ENCODE peak calls at places on chromosomes 1 and 21, in four cellular contexts. S is SK-MEL-5, H is fibroblast of the conjunctiva, U is nephron progenitor cell. W is an unnamed sample.

GRCh38 chr21:42746240-42746592 is 92.8 kb downstream of the PDE9A start:
- DNase-seq in U (no peak), S (no peak), H (no peak), W (no peak)

GRCh38 chr21:34836933-34837505 is 168.2 kb downstream of the CLIC6 start:
- DNase-seq in U (no peak), H (no peak), S (no peak), W (no peak)

GRCh38 chr21:38179504-38179900 is 77.3 kb upstream of the KCNJ15 start:
- DNase-seq in H (no peak), U (no peak), S (no peak), W (no peak)

GRCh38 chr1:45395051-45395450 is 54.8 kb upstream of the MUTYH start:
- DNase-seq in S (no peak), H (no peak), U (no peak), W (no peak)

GRCh38 chr1:225253784-225254183 is 174.1 kb downstream of the LBR start:
- DNase-seq in S (no peak), U (no peak), H (no peak), W (no peak)

GRCh38 chr1:40307186-40307585 is 9.9 kb downstream of the COL9A2 start:
- DNase-seq in S (no peak), H (no peak), U (no peak), W (no peak)

GRCh38 chr1:154866995-154867795 is 2.9 kb downstream of the KCNN3 start:
- DNase-seq in S (no peak), H (peak), U (no peak), W (no peak)

GRCh38 chr1:154797175-154797574 is 72.9 kb downstream of the KCNN3 start:
- DNase-seq in S (no peak), H (no peak), U (no peak), W (no peak)

GRCh38 chr1:196678510-196678884 is 26.7 kb downstream of the CFH start:
- DNase-seq in U (no peak), S (no peak), H (peak), W (no peak)

GRCh38 chr1:202161151-202162048 is 998 bp upstream of the PTPN7 start:
- DNase-seq in S (no peak), H (no peak), U (no peak), W (no peak)

GRCh38 chr1:64323882-64324281 is 120.5 kb downstream of the UBE2U start:
- DNase-seq in U (no peak), S (no peak), H (no peak), W (no peak)

GRCh38 chr21:46151989-46152938 is 3.1 kb downstream of the FTCD start:
- DNase-seq in S (no peak), U (no peak), H (no peak), W (no peak)

GRCh38 chr1:47738560-47739182 is 258.5 kb downstream of the TRABD2B start:
- DNase-seq in U (peak), H (peak), S (peak), W (no peak)

GRCh38 chr1:79760521-79760920 is 754.0 kb upstream of the ADGRL4 start:
- DNase-seq in S (no peak), H (no peak), U (no peak), W (no peak)

GRCh38 chr1:33128781-33129180 is 47.8 kb downstream of the AZIN2 start:
- DNase-seq in U (no peak), S (no peak), H (no peak), W (no peak)

GRCh38 chr21:39121600-39122355 is 61.5 kb downstream of the PSMG1 start:
- DNase-seq in U (no peak), S (no peak), H (no peak), W (no peak)

GRCh38 chr1:54906586-54906985 is 19.6 kb upstream of the DHCR24 start:
- DNase-seq in S (no peak), H (no peak), U (no peak), W (no peak)

GRCh38 chr1:240314845-240315746 is 223.4 kb downstream of the FMN2 start:
- DNase-seq in S (no peak), H (peak), U (no peak), W (no peak)

GRCh38 chr1:73326663-73327062 is 871.3 kb downstream of the LRRIQ3 start:
- DNase-seq in S (no peak), H (no peak), U (no peak), W (no peak)

GRCh38 chr1:61851849-61852692 is 109.8 kb downstream of the PATJ start:
- DNase-seq in S (peak), U (no peak), H (peak), W (no peak)

GRCh38 chr1:48526045-48526714 is 54.2 kb upstream of the SPATA6 start:
- DNase-seq in U (no peak), H (peak), S (no peak), W (no peak)

GRCh38 chr21:34695434-34695833 is 26.6 kb downstream of the CLIC6 start:
- DNase-seq in H (no peak), U (no peak), S (no peak), W (no peak)

GRCh38 chr1:211320980-211321379 is 5.7 kb upstream of the TRAF5 start:
- DNase-seq in H (no peak), S (no peak), U (no peak), W (no peak)

GRCh38 chr1:158040323-158040722 is 46.9 kb downstream of the KIRREL1 start:
- DNase-seq in H (no peak), S (no peak), U (no peak), W (no peak)

GRCh38 chr1:244992833-244993232 is 128.5 kb upstream of the HNRNPU start:
- DNase-seq in S (no peak), U (no peak), H (no peak), W (no peak)

GRCh38 chr1:29397256-29397590 is 160.9 kb downstream of the PTPRU start:
- DNase-seq in U (no peak), S (no peak), H (no peak), W (no peak)

GRCh38 chr1:14939527-14940284 is 213.8 kb upstream of the TMEM51 start:
- DNase-seq in S (peak), U (no peak), H (peak), W (no peak)

GRCh38 chr1:50667710-50668356 is 244.6 kb upstream of the DMRTA2 start:
- DNase-seq in H (no peak), S (peak), U (no peak), W (no peak)

GRCh38 chr1:155127105-155127671 is 488 bp upstream of the EFNA1 start:
- DNase-seq in S (peak), H (no peak), U (peak), W (no peak)

GRCh38 chr1:223030871-223031270 is 112.2 kb downstream of the TLR5 start:
- DNase-seq in S (no peak), H (no peak), U (no peak), W (no peak)

GRCh38 chr1:37919277-37919676 is 27.6 kb downstream of the INPP5B start:
- DNase-seq in H (no peak), U (no peak), S (peak), W (no peak)

GRCh38 chr1:150544204-150544603 is 5.0 kb upstream of the ADAMTSL4 start:
- DNase-seq in U (no peak), S (no peak), H (no peak), W (no peak)

GRCh38 chr1:200381256-200381980 is 28.4 kb downstream of the ZNF281 start:
- DNase-seq in S (no peak), U (no peak), H (no peak), W (no peak)

GRCh38 chr21:46046471-46046870 is 51.4 kb upstream of the COL6A2 start:
- DNase-seq in U (no peak), S (no peak), H (no peak), W (no peak)

GRCh38 chr1:238281418-238281817 is 390.7 kb upstream of the ZP4 start:
- DNase-seq in U (no peak), H (no peak), S (no peak), W (no peak)

GRCh38 chr1:15371610-15372539 is 37.8 kb upstream of the EFHD2 start:
- DNase-seq in U (no peak), H (no peak), S (no peak), W (no peak)

GRCh38 chr1:59707216-59707615 is 107.5 kb upstream of the HOOK1 start:
- DNase-seq in S (peak), H (peak), U (no peak), W (no peak)

W was measured in effector memory CD4-positive, alpha-beta T cell.